ENCODE peak calls at places on chromosomes 16 and 17, in nine cellular contexts. One of them, this sample, is unnamed.

GRCh38 chr17:927611-928461 is 51.7 kb downstream of the NXN start:
- DNase-seq in EL: peak; percentile 98
- DNase-seq in neuronal stem cell: no peak
- DNase-seq in T-helper 17 cell: no peak
- DNase-seq in AG08395: peak; percentile 90
- DNase-seq in erythroblast: no peak
- DNase-seq in neural crest cell: no peak
- DNase-seq in AG09319: peak; percentile 92
- DNase-seq in AG04450: peak; percentile 94
- DNase-seq in this sample: no peak

GRCh38 chr17:82648165-82648668 is at the start of gene WDR45B:
- DNase-seq in EL: peak; percentile 98
- DNase-seq in neuronal stem cell: peak; percentile 93
- DNase-seq in T-helper 17 cell: peak; percentile 70
- DNase-seq in AG08395: peak; percentile 99
- DNase-seq in erythroblast: peak; percentile 93
- DNase-seq in neural crest cell: peak; percentile 80
- DNase-seq in AG09319: peak; percentile 99
- DNase-seq in AG04450: peak; percentile 95
- DNase-seq in this sample: peak; percentile 77

GRCh38 chr17:54559883-54560282 is 340.8 kb upstream of the TOM1L1 start:
- DNase-seq in EL: no peak
- DNase-seq in neuronal stem cell: no peak
- DNase-seq in T-helper 17 cell: no peak
- DNase-seq in AG08395: no peak
- DNase-seq in erythroblast: no peak
- DNase-seq in neural crest cell: no peak
- DNase-seq in AG09319: no peak
- DNase-seq in AG04450: no peak
- DNase-seq in this sample: no peak

GRCh38 chr16:15777533-15778203 is 79.2 kb downstream of the MYH11 start:
- DNase-seq in EL: peak; percentile 40
- DNase-seq in neuronal stem cell: peak; percentile 35
- DNase-seq in T-helper 17 cell: no peak
- DNase-seq in AG08395: peak; percentile 39
- DNase-seq in erythroblast: peak; percentile 44
- DNase-seq in neural crest cell: no peak
- DNase-seq in AG09319: no peak
- DNase-seq in AG04450: peak; percentile 43
- DNase-seq in this sample: peak; percentile 63

GRCh38 chr16:3997231-3997841 is 116.8 kb upstream of the CREBBP start:
- DNase-seq in EL: no peak
- DNase-seq in neuronal stem cell: no peak
- DNase-seq in T-helper 17 cell: no peak
- DNase-seq in AG08395: no peak
- DNase-seq in erythroblast: no peak
- DNase-seq in neural crest cell: no peak
- DNase-seq in AG09319: no peak
- DNase-seq in AG04450: no peak
- DNase-seq in this sample: no peak

GRCh38 chr16:87721622-87722565 is 43.9 kb downstream of the KLHDC4 start:
- DNase-seq in EL: no peak
- DNase-seq in neuronal stem cell: no peak
- DNase-seq in T-helper 17 cell: no peak
- DNase-seq in AG08395: no peak
- DNase-seq in erythroblast: peak; percentile 66
- DNase-seq in neural crest cell: no peak
- DNase-seq in AG09319: no peak
- DNase-seq in AG04450: no peak
- DNase-seq in this sample: no peak

GRCh38 chr17:1491406-1492248 is 859 bp downstream of the MYO1C start:
- DNase-seq in EL: peak; percentile 61
- DNase-seq in neuronal stem cell: no peak
- DNase-seq in T-helper 17 cell: no peak
- DNase-seq in AG08395: peak; percentile 89
- DNase-seq in erythroblast: peak; percentile 83
- DNase-seq in neural crest cell: peak; percentile 26
- DNase-seq in AG09319: no peak
- DNase-seq in AG04450: no peak
- DNase-seq in this sample: no peak

GRCh38 chr16:48129926-48130325 is 25.9 kb downstream of the ABCC12 start:
- DNase-seq in EL: no peak
- DNase-seq in neuronal stem cell: no peak
- DNase-seq in T-helper 17 cell: no peak
- DNase-seq in AG08395: no peak
- DNase-seq in erythroblast: no peak
- DNase-seq in neural crest cell: no peak
- DNase-seq in AG09319: no peak
- DNase-seq in AG04450: no peak
- DNase-seq in this sample: no peak

GRCh38 chr16:84294196-84295142 is at the start of gene WFDC1:
- DNase-seq in EL: no peak
- DNase-seq in neuronal stem cell: no peak
- DNase-seq in T-helper 17 cell: no peak
- DNase-seq in AG08395: peak; percentile 59
- DNase-seq in erythroblast: no peak
- DNase-seq in neural crest cell: no peak
- DNase-seq in AG09319: no peak
- DNase-seq in AG04450: no peak
- DNase-seq in this sample: no peak

GRCh38 chr17:80289631-80290030 is 29.0 kb downstream of the RNF213 start:
- DNase-seq in EL: no peak
- DNase-seq in neuronal stem cell: no peak
- DNase-seq in T-helper 17 cell: no peak
- DNase-seq in AG08395: no peak
- DNase-seq in erythroblast: no peak
- DNase-seq in neural crest cell: no peak
- DNase-seq in AG09319: no peak
- DNase-seq in AG04450: no peak
- DNase-seq in this sample: no peak

GRCh38 chr17:78235885-78236284 is 4.5 kb downstream of the TMEM235 start:
- DNase-seq in EL: no peak
- DNase-seq in neuronal stem cell: no peak
- DNase-seq in T-helper 17 cell: no peak
- DNase-seq in AG08395: no peak
- DNase-seq in erythroblast: no peak
- DNase-seq in neural crest cell: no peak
- DNase-seq in AG09319: no peak
- DNase-seq in AG04450: no peak
- DNase-seq in this sample: no peak

GRCh38 chr17:73203788-73204479 is 11.1 kb downstream of the COG1 start:
- DNase-seq in EL: no peak
- DNase-seq in neuronal stem cell: no peak
- DNase-seq in T-helper 17 cell: no peak
- DNase-seq in AG08395: no peak
- DNase-seq in erythroblast: no peak
- DNase-seq in neural crest cell: no peak
- DNase-seq in AG09319: no peak
- DNase-seq in AG04450: no peak
- DNase-seq in this sample: no peak

GRCh38 chr17:10210151-10210574 is 11.8 kb upstream of the GAS7 start:
- DNase-seq in EL: no peak
- DNase-seq in neuronal stem cell: no peak
- DNase-seq in T-helper 17 cell: no peak
- DNase-seq in AG08395: peak; percentile 32
- DNase-seq in erythroblast: no peak
- DNase-seq in neural crest cell: no peak
- DNase-seq in AG09319: no peak
- DNase-seq in AG04450: no peak
- DNase-seq in this sample: no peak

GRCh38 chr17:38761612-38762011 is 9.1 kb downstream of the PSMB3 start:
- DNase-seq in EL: peak; percentile 53
- DNase-seq in neuronal stem cell: no peak
- DNase-seq in T-helper 17 cell: no peak
- DNase-seq in AG08395: peak; percentile 27
- DNase-seq in erythroblast: peak; percentile 66
- DNase-seq in neural crest cell: peak; percentile 36
- DNase-seq in AG09319: no peak
- DNase-seq in AG04450: no peak
- DNase-seq in this sample: no peak

GRCh38 chr16:17544785-17545184 is 74.0 kb upstream of the XYLT1 start:
- DNase-seq in EL: no peak
- DNase-seq in neuronal stem cell: no peak
- DNase-seq in T-helper 17 cell: no peak
- DNase-seq in AG08395: no peak
- DNase-seq in erythroblast: peak; percentile 59
- DNase-seq in neural crest cell: peak; percentile 5
- DNase-seq in AG09319: no peak
- DNase-seq in AG04450: no peak
- DNase-seq in this sample: peak; percentile 45

GRCh38 chr16:89599451-89599858 is 14.0 kb upstream of the DPEP1 start:
- DNase-seq in EL: peak; percentile 52
- DNase-seq in neuronal stem cell: no peak
- DNase-seq in T-helper 17 cell: no peak
- DNase-seq in AG08395: no peak
- DNase-seq in erythroblast: peak; percentile 43
- DNase-seq in neural crest cell: no peak
- DNase-seq in AG09319: no peak
- DNase-seq in AG04450: no peak
- DNase-seq in this sample: no peak

GRCh38 chr17:69144621-69145255 is 3.0 kb upstream of the ABCA6 start:
- DNase-seq in EL: no peak
- DNase-seq in neuronal stem cell: no peak
- DNase-seq in T-helper 17 cell: no peak
- DNase-seq in AG08395: no peak
- DNase-seq in erythroblast: no peak
- DNase-seq in neural crest cell: no peak
- DNase-seq in AG09319: no peak
- DNase-seq in AG04450: no peak
- DNase-seq in this sample: no peak

GRCh38 chr17:5419959-5420653 is at the start of gene RPAIN:
- DNase-seq in EL: peak; percentile 89
- DNase-seq in neuronal stem cell: no peak
- DNase-seq in T-helper 17 cell: peak; percentile 69
- DNase-seq in AG08395: peak; percentile 87
- DNase-seq in erythroblast: peak; percentile 95
- DNase-seq in neural crest cell: peak; percentile 80
- DNase-seq in AG09319: peak; percentile 44
- DNase-seq in AG04450: no peak
- DNase-seq in this sample: peak; percentile 79

GRCh38 chr17:43891851-43892671 is 15.3 kb downstream of the MPP2 start:
- DNase-seq in EL: no peak
- DNase-seq in neuronal stem cell: no peak
- DNase-seq in T-helper 17 cell: no peak
- DNase-seq in AG08395: peak; percentile 82
- DNase-seq in erythroblast: no peak
- DNase-seq in neural crest cell: no peak
- DNase-seq in AG09319: peak; percentile 38
- DNase-seq in AG04450: no peak
- DNase-seq in this sample: no peak

This sample was measured in iPS DF 6.9.